ENCODE peak calls at places on chromosome 17, in six cellular contexts. E is BJ, F is progenitor cell of endocrine pancreas, Z is PC-3, B is fibroblast of lung, D is kidney epithelial cell. W is an unnamed sample.

GRCh38 chr17:28949185-28950016 is 1.9 kb downstream of the PHF12 start:
- DNase-seq in E (no peak), F (no peak), Z (peak), B (peak), D (no peak), W (peak)

GRCh38 chr17:29116652-29117439 is 63.4 kb downstream of the MYO18A start:
- DNase-seq in E (no peak), F (peak), Z (peak), B (peak), D (no peak), W (peak)

GRCh38 chr17:40921026-40921425 is 16.4 kb downstream of the KRT23 start:
- DNase-seq in E (no peak), F (no peak), Z (peak), B (no peak), D (no peak), W (no peak)

GRCh38 chr17:67990909-67991308 is 5.4 kb downstream of the C17orf58 start:
- DNase-seq in E (no peak), F (no peak), Z (peak), B (no peak), D (no peak), W (no peak)

GRCh38 chr17:54900457-54901229 is at the start of gene TOM1L1:
- DNase-seq in E (peak), F (peak), Z (peak), B (peak), D (no peak), W (peak)

GRCh38 chr17:59840908-59841666 is 51.7 kb downstream of the TUBD1 start:
- DNase-seq in E (no peak), F (no peak), Z (peak), B (peak), D (no peak), W (no peak)

GRCh38 chr17:68437979-68438877 is 19.1 kb downstream of the WIPI1 start:
- DNase-seq in E (no peak), F (no peak), Z (no peak), B (no peak), D (no peak), W (peak)

GRCh38 chr17:50452627-50453300 is 15.9 kb downstream of the CHAD start:
- DNase-seq in E (peak), F (no peak), Z (peak), B (peak), D (no peak), W (no peak)

GRCh38 chr17:16286009-16286946 is 67.0 kb downstream of the CENPV start:
- DNase-seq in E (peak), F (peak), Z (peak), B (peak), D (peak), W (peak)

GRCh38 chr17:40283662-40284061 is 4.0 kb upstream of the CDC6 start:
- DNase-seq in E (peak), F (no peak), Z (peak), B (peak), D (peak), W (no peak)

GRCh38 chr17:40363480-40363838 is 1.1 kb downstream of the GJD3 start:
- DNase-seq in E (no peak), F (no peak), Z (no peak), B (no peak), D (no peak), W (peak)

GRCh38 chr17:55726440-55726839 is 3.8 kb upstream of the TMEM100 start:
- DNase-seq in E (peak), F (no peak), Z (peak), B (peak), D (peak), W (no peak)

GRCh38 chr17:55762086-55762858 is 11.4 kb downstream of the PCTP start:
- DNase-seq in E (no peak), F (no peak), Z (no peak), B (no peak), D (no peak), W (no peak)

GRCh38 chr17:79803997-79804855 is 7.3 kb upstream of the CBX8 start:
- DNase-seq in E (no peak), F (no peak), Z (no peak), B (peak), D (no peak), W (no peak)

GRCh38 chr17:36546418-36547093 is 1.8 kb downstream of the GGNBP2 start:
- DNase-seq in E (no peak), F (no peak), Z (no peak), B (peak), D (no peak), W (no peak)

GRCh38 chr17:64278614-64279013 is 15.6 kb upstream of the TEX2 start:
- DNase-seq in E (no peak), F (no peak), Z (peak), B (no peak), D (peak), W (no peak)

GRCh38 chr17:52106638-52107261 is 51.8 kb downstream of the CA10 start:
- DNase-seq in E (no peak), F (peak), Z (peak), B (peak), D (no peak), W (no peak)

GRCh38 chr17:59107306-59107670 is 608 bp upstream of the TRIM37 start:
- DNase-seq in E (no peak), F (no peak), Z (no peak), B (no peak), D (no peak), W (no peak)

GRCh38 chr17:66727634-66728570 is 107.0 kb upstream of the CACNG5 start:
- DNase-seq in E (no peak), F (peak), Z (peak), B (peak), D (no peak), W (peak)

GRCh38 chr17:19769946-19770652 is 22.0 kb upstream of the ALDH3A1 start:
- DNase-seq in E (peak), F (no peak), Z (peak), B (no peak), D (no peak), W (no peak)

GRCh38 chr17:58630883-58631522 is 60.8 kb downstream of the TEX14 start:
- DNase-seq in E (no peak), F (no peak), Z (no peak), B (no peak), D (no peak), W (peak)

GRCh38 chr17:57574040-57574513 is 171.0 kb downstream of the CCDC182 start:
- DNase-seq in E (no peak), F (no peak), Z (peak), B (peak), D (no peak), W (no peak)

GRCh38 chr17:16527298-16527697 is 35.3 kb upstream of the LRRC75A start:
- DNase-seq in E (no peak), F (no peak), Z (no peak), B (no peak), D (no peak), W (no peak)

GRCh38 chr17:27997044-27997401 is 45.5 kb upstream of the NLK start:
- DNase-seq in E (no peak), F (no peak), Z (no peak), B (no peak), D (no peak), W (no peak)

GRCh38 chr17:11719203-11719602 is 120.9 kb downstream of the DNAH9 start:
- DNase-seq in E (no peak), F (no peak), Z (no peak), B (no peak), D (no peak), W (no peak)

GRCh38 chr17:49486012-49486641 is 9.0 kb upstream of the NGFR start:
- DNase-seq in E (no peak), F (no peak), Z (no peak), B (no peak), D (no peak), W (no peak)

GRCh38 chr17:80980397-80981061 is 11.1 kb upstream of the CHMP6 start:
- DNase-seq in E (no peak), F (no peak), Z (peak), B (peak), D (no peak), W (no peak)

GRCh38 chr17:80981929-80982425 is 9.7 kb upstream of the CHMP6 start:
- DNase-seq in E (no peak), F (no peak), Z (no peak), B (no peak), D (no peak), W (no peak)

GRCh38 chr17:80979547-80980378 is 11.9 kb upstream of the CHMP6 start:
- DNase-seq in E (no peak), F (no peak), Z (no peak), B (no peak), D (no peak), W (no peak)

GRCh38 chr17:80982426-80982974 is 9.1 kb upstream of the CHMP6 start:
- DNase-seq in E (no peak), F (no peak), Z (no peak), B (no peak), D (no peak), W (no peak)

DNA sequence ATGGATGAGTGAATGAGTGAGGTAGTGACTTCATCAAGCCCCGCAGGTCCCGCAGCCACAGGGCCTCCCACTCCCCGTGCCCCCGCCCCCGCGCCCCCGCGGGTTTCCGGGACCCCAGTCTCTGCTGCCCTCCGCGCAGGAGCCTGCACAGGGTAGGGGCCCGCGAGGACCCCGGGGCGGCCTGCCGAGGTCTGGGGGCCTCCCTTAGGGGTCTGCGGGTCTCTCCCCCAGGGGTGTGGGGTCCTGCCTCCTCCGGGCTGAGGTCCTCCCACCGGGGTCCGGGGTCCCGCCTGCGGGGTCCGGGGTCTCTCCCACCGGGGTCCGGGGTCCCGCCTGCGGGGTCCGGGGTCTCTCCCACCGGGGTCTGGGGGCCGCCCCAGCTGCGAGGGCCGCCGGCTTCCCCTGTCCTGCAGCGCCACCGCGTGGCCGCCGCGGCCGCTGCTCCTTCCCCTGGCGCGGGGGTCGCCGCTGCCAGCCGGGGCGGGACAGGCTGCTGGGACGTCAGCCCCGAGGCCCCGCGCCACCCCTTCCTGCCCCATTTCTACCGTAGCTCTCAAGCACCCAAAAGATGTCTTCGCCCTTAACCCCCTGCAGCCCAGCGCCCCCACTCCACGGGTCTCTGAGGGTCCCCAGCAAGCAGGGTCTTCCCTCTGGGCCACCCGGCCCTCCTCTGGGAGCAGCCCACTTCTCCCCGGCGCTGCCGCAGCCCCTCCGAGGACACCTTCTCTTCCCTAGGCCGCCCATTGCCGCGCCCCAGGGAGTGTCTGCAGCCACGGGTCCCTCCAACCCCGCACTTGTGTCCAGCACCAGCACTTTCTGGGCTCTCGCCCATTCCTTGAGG is 10.4 kb upstream of the CHMP6 start:
- DNase-seq in E (no peak), F (peak), Z (peak), B (no peak), D (no peak), W (no peak)
- TF ChIP-seq CTCF in E (peak), F (peak), Z (peak), B (peak), D (peak), W (peak)

GRCh38 chr17:42009170-42009569 is 8.1 kb downstream of the DNAJC7 start:
- DNase-seq in E (no peak), F (no peak), Z (no peak), B (no peak), D (no peak), W (no peak)
- TF ChIP-seq CTCF in E (peak), F (no peak), Z (peak), B (no peak), D (no peak), W (no peak)

GRCh38 chr17:7324438-7324779 is 4.7 kb downstream of the NEURL4 start:
- DNase-seq in E (no peak), F (no peak), Z (no peak), B (no peak), D (no peak), W (no peak)
- TF ChIP-seq CTCF in E (no peak), F (peak), Z (no peak), B (no peak), D (no peak), W (no peak)

GRCh38 chr17:78289802-78290363 is 58.5 kb downstream of the TMEM235 start:
- DNase-seq in E (peak), F (peak), Z (peak), B (peak), D (peak), W (peak)
- TF ChIP-seq CTCF in E (peak), F (peak), Z (peak), B (peak), D (peak), W (peak)

GRCh38 chr17:81667754-81668153 is 1.2 kb downstream of the CCDC137 start:
- DNase-seq in E (no peak), F (no peak), Z (peak), B (no peak), D (no peak), W (no peak)
- TF ChIP-seq CTCF in E (no peak), F (no peak), Z (peak), B (no peak), D (no peak), W (no peak)

GRCh38 chr17:17993366-17993765 is 20.7 kb downstream of the DRC3 start:
- DNase-seq in E (no peak), F (no peak), Z (no peak), B (no peak), D (no peak), W (no peak)
- TF ChIP-seq CTCF in E (no peak), F (no peak), Z (no peak), B (no peak), D (no peak), W (no peak)

GRCh38 chr17:82416264-82416663 is 1.9 kb upstream of the HEXD start:
- DNase-seq in E (no peak), F (no peak), Z (no peak), B (no peak), D (no peak), W (no peak)

GRCh38 chr17:82415786-82416185 is 2.4 kb upstream of the HEXD start:
- DNase-seq in E (no peak), F (no peak), Z (no peak), B (no peak), D (no peak), W (no peak)

GRCh38 chr17:82415336-82415735 is 2.8 kb upstream of the HEXD start:
- DNase-seq in E (no peak), F (no peak), Z (no peak), B (no peak), D (no peak), W (no peak)

GRCh38 chr17:82418001-82418986 is at the start of the genes HEXD and OGFOD3:
- DNase-seq in E (no peak), F (peak), Z (peak), B (peak), D (no peak), W (peak)

GRCh38 chr17:82416771-82417170 is 1.4 kb upstream of the HEXD start:
- DNase-seq in E (no peak), F (no peak), Z (peak), B (no peak), D (no peak), W (no peak)
- TF ChIP-seq CTCF in E (no peak), F (peak), Z (no peak), B (no peak), D (no peak), W (no peak)

DNA sequence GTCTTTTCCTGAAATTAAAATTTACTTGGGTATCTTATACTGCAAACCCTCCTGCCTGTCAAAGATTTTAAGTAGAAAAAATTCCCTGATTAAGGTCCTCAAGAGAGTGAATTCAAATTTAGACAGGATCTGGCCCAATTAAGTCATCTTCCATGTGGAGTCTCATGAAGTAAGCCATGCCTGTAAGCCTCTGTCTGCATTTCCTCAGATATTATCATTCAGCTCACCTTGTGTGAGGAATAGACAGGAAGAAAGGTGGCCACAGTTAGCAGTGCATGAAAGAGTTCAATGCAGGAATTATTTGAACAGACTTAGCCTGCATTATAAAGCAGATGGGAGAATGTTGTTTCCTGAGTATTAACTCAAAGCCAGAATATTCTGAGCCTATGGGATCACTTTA is 174.7 kb downstream of the HS3ST3A1 start:
- DNase-seq in E (no peak), F (no peak), Z (no peak), B (no peak), D (no peak), W (no peak)
- TF ChIP-seq CTCF in E (no peak), F (no peak), Z (no peak), B (no peak), D (no peak), W (no peak)

GRCh38 chr17:61503961-61504360 is 51.7 kb downstream of the TBX4 start:
- DNase-seq in E (no peak), F (no peak), Z (no peak), B (no peak), D (no peak), W (no peak)
- TF ChIP-seq CTCF in E (no peak), F (no peak), Z (no peak), B (no peak), D (no peak), W (no peak)

W was measured in lower lobe of right lung.